ENCODE peak calls at places on chromosome 20, in four cellular contexts. R is suprapubic skin; Z is aorta; Q is CD8-positive, alpha-beta T cell. E is an unnamed sample.

GRCh38 chr20:62374431-62375152 is 7.5 kb upstream of the LAMA5 start:
- DNase-seq in R (no peak), Z (no peak), Q (no peak), E (no peak)

GRCh38 chr20:51354769-51355319 is 187.7 kb downstream of the NFATC2 start:
- DNase-seq in R (no peak), Z (no peak), Q (no peak), E (no peak)

GRCh38 chr20:25225642-25226432 is 22.0 kb upstream of the PYGB start:
- DNase-seq in R (no peak), Z (no peak), Q (no peak), E (no peak)

GRCh38 chr20:36768768-36769430 is 4.7 kb downstream of the DSN1 start:
- DNase-seq in R (no peak), Z (no peak), Q (no peak), E (no peak)

GRCh38 chr20:37390503-37390890 is 44.6 kb downstream of the SRC start:
- DNase-seq in R (no peak), Z (peak; percentile 36), Q (no peak), E (peak; percentile 24)

GRCh38 chr20:16701296-16701695 is 28.5 kb upstream of the SNRPB2 start:
- DNase-seq in R (no peak), Z (no peak), Q (no peak), E (no peak)

GRCh38 chr20:54665812-54666211 is 190.4 kb downstream of the DOK5 start:
- DNase-seq in R (no peak), Z (no peak), Q (no peak), E (no peak)

GRCh38 chr20:24670981-24671380 is 201.6 kb downstream of the SYNDIG1 start:
- DNase-seq in R (peak; percentile 63), Z (no peak), Q (no peak), E (no peak)

GRCh38 chr20:47042464-47042863 is 147.8 kb downstream of the EYA2 start:
- DNase-seq in R (no peak), Z (no peak), Q (no peak), E (no peak)

GRCh38 chr20:528923-529594 is 14.5 kb downstream of the CSNK2A1 start:
- DNase-seq in R (no peak), Z (no peak), Q (no peak), E (no peak)

GRCh38 chr20:41222299-41222698 is 85.0 kb downstream of the PLCG1 start:
- DNase-seq in R (no peak), Z (no peak), Q (no peak), E (no peak)

GRCh38 chr20:41571006-41571405 is 47.2 kb downstream of the CHD6 start:
- DNase-seq in R (no peak), Z (no peak), Q (no peak), E (no peak)

GRCh38 chr20:58835231-58835630 is 15.5 kb downstream of the GNAS-AS1 start:
- DNase-seq in R (no peak), Z (no peak), Q (no peak), E (no peak)

GRCh38 chr20:14751191-14751590 is 413.8 kb upstream of the FLRT3 start:
- DNase-seq in R (no peak), Z (no peak), Q (no peak), E (no peak)

GRCh38 chr20:58719971-58720371 is 27.4 kb downstream of the NPEPL1 start:
- DNase-seq in R (no peak), Z (peak; percentile 29), Q (no peak), E (no peak)

GRCh38 chr20:38460040-38460623 is 12.5 kb upstream of the RALGAPB start:
- DNase-seq in R (peak; percentile 9), Z (no peak), Q (no peak), E (no peak)

GRCh38 chr20:39264506-39265172 is 302.5 kb downstream of the DHX35 start:
- DNase-seq in R (no peak), Z (peak; percentile 66), Q (no peak), E (peak; percentile 51)

GRCh38 chr20:12570371-12570770 is 438.4 kb upstream of the SPTLC3 start:
- DNase-seq in R (no peak), Z (no peak), Q (no peak), E (no peak)

GRCh38 chr20:25623225-25623735 is 534 bp downstream of the NANP start:
- DNase-seq in R (peak; percentile 78), Z (peak; percentile 62), Q (no peak), E (peak; percentile 67)

GRCh38 chr20:32449890-32450401 is 91.8 kb downstream of the ASXL1 start:
- DNase-seq in R (no peak), Z (no peak), Q (no peak), E (no peak)
- H3K27ac ChIP-seq in R (no peak overlapping the region), Z (no peak overlapping the region), Q (peak overlapping the region; percentile 27), E (no peak overlapping the region)

GRCh38 chr20:53360815-53361214 is 232.8 kb downstream of the ZNF217 start:
- DNase-seq in R (no peak), Z (no peak), Q (no peak), E (no peak)
- H3K4me1 ChIP-seq in R (peaks cover 14% of the 10 kb centered on the region), Z (no peaks in the 10 kb centered on the region), Q (no peaks in the 10 kb centered on the region), E (no peaks in the 10 kb centered on the region)

GRCh38 chr20:60371456-60371855 is 413.2 kb downstream of the CDH26 start:
- DNase-seq in R (no peak), Z (no peak), Q (no peak), E (no peak)
- H3K27ac ChIP-seq in R (no peak overlapping the region), Z (no peak overlapping the region), Q (no peak overlapping the region), E (no peak overlapping the region)

DNA sequence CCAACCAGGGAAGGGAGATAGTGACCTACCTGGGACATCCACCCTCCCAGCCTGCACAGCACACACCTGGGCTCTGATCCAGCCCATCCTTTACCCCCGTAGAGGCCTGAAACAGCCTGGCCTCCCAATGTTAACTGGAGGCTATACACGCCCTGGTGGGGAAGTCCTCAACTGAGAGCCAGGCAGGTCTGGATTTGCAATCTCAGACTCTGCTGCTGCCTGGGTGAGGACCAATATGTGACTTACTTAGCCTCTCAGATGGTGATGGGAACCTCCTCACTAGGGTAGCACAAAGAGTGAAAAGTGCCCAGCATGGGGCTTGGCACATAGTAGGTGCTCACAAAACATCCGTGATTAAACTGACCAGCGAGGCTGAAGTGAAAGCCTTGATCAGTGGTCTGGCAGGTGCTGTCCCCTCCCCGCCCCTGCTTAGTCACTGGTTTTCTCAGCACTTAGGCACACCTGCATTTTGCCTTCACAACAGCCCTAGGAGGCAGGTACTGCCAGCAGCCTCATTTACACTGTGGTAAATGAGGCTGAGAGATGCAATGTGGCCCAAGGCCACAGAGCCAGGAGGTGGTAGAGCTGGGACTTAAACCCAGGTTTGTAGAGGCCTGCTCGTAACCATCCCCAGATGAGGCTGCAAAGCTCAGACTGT is 12.4 kb downstream of the PEDS1 start:
- DNase-seq in R (no peak), Z (no peak), Q (no peak), E (no peak)
- H3K4me1 ChIP-seq in R (peaks cover 93% of the 10 kb centered on the region), Z (no peaks in the 10 kb centered on the region), Q (peaks cover 6% of the 10 kb centered on the region), E (peaks cover 10% of the 10 kb centered on the region)

GRCh38 chr20:1860446-1860845 is 34.8 kb upstream of the SIRPA start:
- DNase-seq in R (no peak), Z (no peak), Q (no peak), E (no peak)

GRCh38 chr20:1857403-1857941 is 37.7 kb upstream of the SIRPA start:
- DNase-seq in R (no peak), Z (no peak), Q (no peak), E (no peak)

GRCh38 chr20:1856419-1856818 is 38.8 kb upstream of the SIRPA start:
- DNase-seq in R (no peak), Z (no peak), Q (no peak), E (no peak)

GRCh38 chr20:1861347-1861987 is 33.7 kb upstream of the SIRPA start:
- DNase-seq in R (no peak), Z (no peak), Q (no peak), E (no peak)

GRCh38 chr20:1858859-1859258 is 36.3 kb upstream of the SIRPA start:
- DNase-seq in R (no peak), Z (no peak), Q (no peak), E (no peak)
- H3K27ac ChIP-seq in R (no peak overlapping the region), Z (no peak overlapping the region), Q (no peak overlapping the region), E (no peak overlapping the region)

GRCh38 chr20:63690898-63691710 is 5.3 kb upstream of the TNFRSF6B start:
- DNase-seq in R (no peak), Z (peak; percentile 49), Q (no peak), E (no peak)

GRCh38 chr20:63693079-63693974 is 3.1 kb upstream of the TNFRSF6B start:
- DNase-seq in R (no peak), Z (peak; percentile 51), Q (no peak), E (no peak)

GRCh38 chr20:63693975-63694595 is 2.4 kb upstream of the TNFRSF6B start:
- DNase-seq in R (no peak), Z (peak; percentile 52), Q (no peak), E (no peak)

GRCh38 chr20:63691711-63692435 is 4.6 kb upstream of the TNFRSF6B start:
- DNase-seq in R (no peak), Z (peak; percentile 44), Q (no peak), E (peak; percentile 28)

GRCh38 chr20:63692436-63693078 is 3.9 kb upstream of the TNFRSF6B start:
- DNase-seq in R (no peak), Z (peak; percentile 60), Q (no peak), E (peak; percentile 15)
- H3K4me1 ChIP-seq in R (peaks cover 78% of the 10 kb centered on the region), Z (no peaks in the 10 kb centered on the region), Q (peaks cover 30% of the 10 kb centered on the region), E (peaks cover 4% of the 10 kb centered on the region)

DNA sequence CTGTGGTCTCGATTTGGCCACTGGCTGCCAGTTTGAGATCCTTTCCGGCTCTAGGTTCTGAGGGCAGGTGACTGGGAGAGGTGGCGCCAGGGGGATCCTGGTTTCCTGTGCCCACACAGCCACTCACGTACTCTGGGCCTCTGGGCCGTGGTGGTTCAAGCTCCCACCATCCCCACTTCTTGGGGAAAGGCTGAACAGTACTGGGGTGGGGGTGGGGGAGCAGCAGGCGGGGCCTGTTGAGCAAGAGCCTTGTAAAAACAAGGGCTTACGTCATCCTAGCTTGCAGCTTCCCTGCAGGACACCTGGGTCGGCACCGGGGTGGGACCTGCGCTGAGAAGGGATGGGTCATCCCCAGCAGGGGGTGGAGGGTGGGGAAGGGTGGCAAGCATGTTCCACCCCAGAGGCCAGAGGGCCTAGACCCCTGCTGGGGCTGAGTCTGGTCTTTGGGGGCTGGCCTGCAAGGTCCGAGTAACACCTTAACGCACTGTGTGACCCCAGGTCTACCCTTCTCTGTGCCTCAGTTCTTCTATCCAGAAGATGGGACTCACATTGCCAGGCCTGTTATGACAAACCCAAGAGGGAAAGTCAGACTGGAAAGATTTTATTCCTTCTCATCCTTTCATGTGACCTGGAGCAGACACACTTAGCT is 3.1 kb upstream of the CEBPB start:
- DNase-seq in R (no peak), Z (no peak), Q (no peak), E (peak; percentile 67)
- H3K27ac ChIP-seq in R (no peak overlapping the region), Z (no peak overlapping the region), Q (no peak overlapping the region), E (peak overlapping the region; percentile 60)

DNA sequence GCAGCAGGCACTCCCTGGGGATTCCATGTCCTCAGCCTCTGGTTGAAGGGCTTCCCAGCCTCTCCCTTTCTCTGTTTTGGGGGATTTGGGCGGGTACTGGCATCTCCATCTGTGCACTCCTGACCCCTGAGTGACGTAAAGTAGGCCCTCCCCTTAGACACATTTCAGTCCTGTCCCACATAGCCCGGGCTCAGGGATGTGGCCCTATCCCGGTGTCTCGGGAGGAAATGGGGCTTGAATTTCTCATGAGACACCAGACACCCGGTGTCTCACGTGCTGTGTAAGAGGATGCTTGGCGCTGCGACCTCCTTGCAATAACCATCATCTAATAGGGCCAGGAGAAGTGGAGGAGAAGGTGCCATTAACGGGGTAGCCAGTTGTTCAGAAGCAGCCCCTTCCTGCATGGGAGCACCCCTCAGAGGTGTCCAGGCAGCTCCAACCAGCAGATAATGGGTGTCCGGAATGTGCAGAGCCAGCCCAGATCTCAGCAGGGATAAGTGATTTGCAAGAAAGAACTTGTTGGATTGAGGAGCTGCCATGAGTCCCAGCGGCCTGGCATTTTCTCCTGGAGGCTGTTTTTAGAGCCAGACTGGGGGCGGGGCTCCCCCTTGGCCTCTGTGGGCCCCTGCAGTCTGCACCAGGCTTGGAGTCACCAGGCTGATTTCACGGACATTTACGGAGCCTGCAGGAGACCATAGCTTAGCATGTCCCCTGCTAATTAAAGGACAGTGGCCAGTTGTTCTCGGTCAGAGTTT is 372.0 kb downstream of the PREX1 start:
- DNase-seq in R (peak; percentile 65), Z (no peak), Q (no peak), E (no peak)
- H3K4me1 ChIP-seq in R (peaks cover 8% of the 10 kb centered on the region), Z (no peaks in the 10 kb centered on the region), Q (no peaks in the 10 kb centered on the region), E (no peaks in the 10 kb centered on the region)